ENCODE peak calls at places on chromosome 19, in six cellular contexts. Q is GM23248, S is HS-5, D is nephron progenitor cell, F is fibroblast of mammary gland, I is RWPE1. R is an unnamed sample.

GRCh38 chr19:45187421-45188100 is 9.0 kb downstream of the BLOC1S3 start:
- DNase-seq in Q (peak; percentile 29), S (no peak), D (peak; percentile 35), F (no peak), I (peak; percentile 34), R (no peak)

GRCh38 chr19:19539738-19540703 is 2.0 kb downstream of the CILP2 start:
- DNase-seq in Q (peak; percentile 77), S (no peak), D (peak; percentile 43), F (peak; percentile 63), I (peak; percentile 90), R (peak; percentile 40)

GRCh38 chr19:10037367-10037766 is 24.1 kb downstream of the RDH8 start:
- DNase-seq in Q (no peak), S (no peak), D (no peak), F (no peak), I (no peak), R (no peak)

GRCh38 chr19:48635263-48635965 is 1.8 kb downstream of the DBP start:
- DNase-seq in Q (peak; percentile 75), S (no peak), D (peak; percentile 80), F (no peak), I (peak; percentile 66), R (no peak)

GRCh38 chr19:45256836-45257235 is 5.8 kb downstream of the MARK4 start:
- DNase-seq in Q (no peak), S (no peak), D (no peak), F (no peak), I (no peak), R (no peak)

GRCh38 chr19:2168619-2169424 is 5.1 kb downstream of the DOT1L start:
- DNase-seq in Q (peak; percentile 99), S (peak; percentile 90), D (peak; percentile 79), F (peak; percentile 99), I (peak; percentile 93), R (peak; percentile 92)

GRCh38 chr19:35248310-35249145 is at the start of gene LSR:
- DNase-seq in Q (no peak), S (no peak), D (peak; percentile 75), F (no peak), I (peak; percentile 98), R (peak; percentile 44)

GRCh38 chr19:14218615-14219330 is 12.8 kb upstream of the ADGRL1 start:
- DNase-seq in Q (peak; percentile 40), S (no peak), D (no peak), F (peak; percentile 53), I (no peak), R (no peak)

GRCh38 chr19:10421240-10421948 is 1.1 kb downstream of the PDE4A start:
- DNase-seq in Q (no peak), S (no peak), D (no peak), F (no peak), I (no peak), R (no peak)

GRCh38 chr19:19475845-19476828 is 39.2 kb downstream of the TSSK6 start:
- DNase-seq in Q (peak; percentile 31), S (no peak), D (no peak), F (no peak), I (no peak), R (no peak)

GRCh38 chr19:19362075-19362474 is 41.4 kb downstream of the MAU2 start:
- DNase-seq in Q (no peak), S (no peak), D (no peak), F (no peak), I (no peak), R (no peak)

GRCh38 chr19:39246951-39247669 is 1.5 kb downstream of the IFNL4 start:
- DNase-seq in Q (peak; percentile 47), S (no peak), D (peak; percentile 62), F (peak; percentile 8), I (no peak), R (no peak)

GRCh38 chr19:7928741-7929701 is 3.1 kb upstream of the CTXN1 start:
- DNase-seq in Q (peak; percentile 92), S (peak; percentile 74), D (peak; percentile 72), F (peak; percentile 87), I (peak; percentile 58), R (no peak)

GRCh38 chr19:55400281-55401087 is 7.1 kb downstream of the UBE2S start:
- DNase-seq in Q (no peak), S (no peak), D (no peak), F (no peak), I (no peak), R (no peak)

GRCh38 chr19:11019262-11019661 is 58.4 kb downstream of the SMARCA4 start:
- DNase-seq in Q (no peak), S (no peak), D (no peak), F (no peak), I (no peak), R (no peak)

GRCh38 chr19:34269081-34269480 is 14.7 kb downstream of the GARRE1 start:
- DNase-seq in Q (no peak), S (no peak), D (no peak), F (no peak), I (no peak), R (no peak)

GRCh38 chr19:11780431-11781020 is 13.7 kb downstream of the ZNF441 start:
- DNase-seq in Q (no peak), S (no peak), D (no peak), F (no peak), I (no peak), R (no peak)

GRCh38 chr19:13959962-13960862 is 7.9 kb downstream of the DCAF15 start:
- DNase-seq in Q (peak; percentile 40), S (no peak), D (peak; percentile 38), F (no peak), I (no peak), R (no peak)

GRCh38 chr19:16141043-16141442 is 2.4 kb upstream of the HSH2D start:
- DNase-seq in Q (no peak), S (no peak), D (no peak), F (no peak), I (no peak), R (no peak)